ENCODE peak calls at places on chromosome 16, in four cellular contexts. H is GM12878, D is H1, T is HepG2. S is an unnamed sample.

GRCh38 chr16:88764913-88765349 is 20.1 kb downstream of the PIEZO1 start:
- DNase-seq in D (no peak), H (no peak), T (no peak), S (no peak)

GRCh38 chr16:47753620-47754019 is 292.5 kb downstream of the PHKB start:
- DNase-seq in T (no peak), H (no peak), D (no peak), S (no peak)

GRCh38 chr16:70302745-70303144 is 3.8 kb downstream of the DDX19B start:
- DNase-seq in D (no peak), H (no peak), T (no peak), S (no peak)

GRCh38 chr16:66549284-66550131 is at the start of gene TK2:
- DNase-seq in H (no peak), T (peak), D (no peak), S (peak)

GRCh38 chr16:78925071-78925714 is 675.3 kb downstream of the MAF start:
- DNase-seq in T (peak), D (peak), H (no peak), S (peak)

GRCh38 chr16:85667841-85668413 is 20.8 kb downstream of the GINS2 start:
- DNase-seq in D (no peak), H (no peak), T (no peak), S (no peak)

GRCh38 chr16:89867918-89868317 is 5.5 kb upstream of the TCF25 start:
- DNase-seq in T (no peak), H (no peak), D (no peak), S (no peak)

GRCh38 chr16:65366316-65366715 is 244.5 kb upstream of the CDH11 start:
- DNase-seq in D (no peak), T (no peak), H (no peak), S (no peak)

GRCh38 chr16:10683160-10683559 is 11.6 kb downstream of the TEKT5 start:
- DNase-seq in T (no peak), D (no peak), H (no peak), S (no peak)

GRCh38 chr16:12874135-12874534 is 27.3 kb upstream of the SHISA9 start:
- DNase-seq in H (no peak), D (no peak), T (no peak), S (no peak)

GRCh38 chr16:24309222-24309905 is 53.2 kb downstream of the CACNG3 start:
- DNase-seq in D (no peak), H (no peak), T (peak), S (no peak)

GRCh38 chr16:88380099-88380498 is 2.7 kb upstream of the ZNF469 start:
- DNase-seq in H (no peak), T (no peak), D (no peak), S (no peak)

GRCh38 chr16:66471696-66472393 is 44.8 kb downstream of the BEAN1 start:
- DNase-seq in T (peak), D (no peak), H (no peak), S (no peak)

GRCh38 chr16:88686062-88686438 is 257 bp downstream of the SNAI3 start:
- DNase-seq in T (no peak), H (no peak), D (no peak), S (peak)

GRCh38 chr16:54454616-54455015 is 168.0 kb upstream of the IRX3 start:
- DNase-seq in D (no peak), H (no peak), T (no peak), S (no peak)

GRCh38 chr16:52469775-52470174 is 77.2 kb downstream of the TOX3 start:
- DNase-seq in H (no peak), T (peak), D (no peak), S (no peak)

GRCh38 chr16:84166796-84167695 is 19.8 kb downstream of the TAF1C start:
- DNase-seq in T (no peak), H (peak), D (no peak), S (no peak)

GRCh38 chr16:58658796-58659211 is 25.8 kb downstream of the SLC38A7 start:
- DNase-seq in D (no peak), T (no peak), H (no peak), S (no peak)

GRCh38 chr16:1877804-1878203 is 5.8 kb upstream of the MEIOB start:
- DNase-seq in T (no peak), D (no peak), H (no peak), S (no peak)

GRCh38 chr16:20903116-20903888 is 2.7 kb downstream of the LYRM1 start:
- DNase-seq in T (no peak), H (no peak), D (no peak), S (no peak)

GRCh38 chr16:71214771-71215381 is 15.6 kb downstream of the HYDIN start:
- DNase-seq in D (no peak), T (peak), H (no peak), S (no peak)

GRCh38 chr16:72473631-72474030 is 301.7 kb upstream of the PMFBP1 start:
- DNase-seq in D (no peak), T (no peak), H (no peak), S (no peak)

GRCh38 chr16:6375471-6376075 is 957.1 kb upstream of the RBFOX1 start:
- DNase-seq in H (no peak), D (no peak), T (no peak), S (no peak)

GRCh38 chr16:87050142-87050541 is 267.1 kb downstream of the C16orf95 start:
- DNase-seq in D (no peak), T (no peak), H (no peak), S (no peak)

GRCh38 chr16:2514333-2515179 is 804 bp downstream of the ATP6V0C start:
- DNase-seq in T (no peak), D (no peak), H (no peak), S (no peak)

GRCh38 chr16:27515874-27516353 is 33.8 kb downstream of the GTF3C1 start:
- DNase-seq in T (peak), D (peak), H (no peak), S (peak)

GRCh38 chr16:30358990-30359870 is 4.1 kb upstream of the CD2BP2 start:
- DNase-seq in T (no peak), D (no peak), H (no peak), S (no peak)

GRCh38 chr16:74868501-74868900 is 93.9 kb upstream of the FA2H start:
- DNase-seq in H (no peak), D (no peak), T (peak), S (no peak)

GRCh38 chr16:74867281-74867849 is 92.7 kb upstream of the FA2H start:
- DNase-seq in T (no peak), H (no peak), D (no peak), S (no peak)

GRCh38 chr16:74868035-74868434 is 93.4 kb upstream of the FA2H start:
- DNase-seq in T (no peak), H (no peak), D (no peak), S (no peak)

GRCh38 chr16:74865922-74866598 is 91.4 kb upstream of the FA2H start:
- DNase-seq in D (peak), T (peak), H (no peak), S (no peak)

GRCh38 chr16:74862743-74863244 is 88.2 kb upstream of the FA2H start:
- DNase-seq in D (no peak), T (peak), H (peak), S (peak)
- TF ChIP-seq SP1 in D (no peak), T (no peak), H (no peak), S (no peak)

GRCh38 chr16:82917886-82918595 is 291.3 kb downstream of the CDH13 start:
- DNase-seq in H (no peak), T (no peak), D (no peak), S (no peak)

DNA sequence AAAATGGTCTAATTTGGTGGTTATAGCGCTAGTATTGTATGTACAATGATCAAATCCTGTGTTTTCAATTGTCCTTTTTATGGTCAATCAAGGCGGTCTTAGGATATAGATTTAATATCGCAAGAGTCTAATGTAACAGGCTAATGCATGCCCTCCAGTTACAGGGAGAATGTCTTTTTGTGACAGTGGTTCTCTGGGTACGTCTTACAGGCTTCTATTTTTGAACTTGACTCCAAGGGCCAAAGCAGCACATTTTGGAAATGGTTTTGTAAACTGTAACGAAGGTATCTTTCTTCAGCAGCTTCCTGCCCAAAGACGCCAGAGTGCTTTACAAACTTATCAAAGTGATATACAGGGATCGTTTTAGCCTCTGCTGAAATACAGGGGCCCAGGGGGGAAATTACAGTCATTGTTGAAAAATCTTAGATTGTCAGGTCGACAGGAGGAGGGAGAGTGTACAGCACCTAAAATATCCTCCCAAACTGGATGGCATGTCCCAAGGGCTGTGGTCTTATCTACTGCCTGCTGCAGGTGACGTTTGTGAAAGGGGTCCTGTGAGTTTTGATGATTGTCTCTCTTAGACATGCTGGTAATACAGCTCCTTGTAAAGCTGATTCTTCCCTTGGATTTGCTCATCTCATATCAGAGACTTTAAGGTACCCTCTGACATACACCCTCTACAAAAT is 288.5 kb downstream of the CDH13 start:
- DNase-seq in D (no peak), T (no peak), H (no peak), S (no peak)
- TF ChIP-seq SUZ12 in D (no peak), T (no peak), H (no peak), S (no peak)

GRCh38 chr16:67561501-67561823 is 864 bp upstream of the CTCF start:
- DNase-seq in D (no peak), T (no peak), H (no peak), S (no peak)
- TF ChIP-seq SP1 in D (no peak), T (no peak), H (no peak), S (no peak)

DNA sequence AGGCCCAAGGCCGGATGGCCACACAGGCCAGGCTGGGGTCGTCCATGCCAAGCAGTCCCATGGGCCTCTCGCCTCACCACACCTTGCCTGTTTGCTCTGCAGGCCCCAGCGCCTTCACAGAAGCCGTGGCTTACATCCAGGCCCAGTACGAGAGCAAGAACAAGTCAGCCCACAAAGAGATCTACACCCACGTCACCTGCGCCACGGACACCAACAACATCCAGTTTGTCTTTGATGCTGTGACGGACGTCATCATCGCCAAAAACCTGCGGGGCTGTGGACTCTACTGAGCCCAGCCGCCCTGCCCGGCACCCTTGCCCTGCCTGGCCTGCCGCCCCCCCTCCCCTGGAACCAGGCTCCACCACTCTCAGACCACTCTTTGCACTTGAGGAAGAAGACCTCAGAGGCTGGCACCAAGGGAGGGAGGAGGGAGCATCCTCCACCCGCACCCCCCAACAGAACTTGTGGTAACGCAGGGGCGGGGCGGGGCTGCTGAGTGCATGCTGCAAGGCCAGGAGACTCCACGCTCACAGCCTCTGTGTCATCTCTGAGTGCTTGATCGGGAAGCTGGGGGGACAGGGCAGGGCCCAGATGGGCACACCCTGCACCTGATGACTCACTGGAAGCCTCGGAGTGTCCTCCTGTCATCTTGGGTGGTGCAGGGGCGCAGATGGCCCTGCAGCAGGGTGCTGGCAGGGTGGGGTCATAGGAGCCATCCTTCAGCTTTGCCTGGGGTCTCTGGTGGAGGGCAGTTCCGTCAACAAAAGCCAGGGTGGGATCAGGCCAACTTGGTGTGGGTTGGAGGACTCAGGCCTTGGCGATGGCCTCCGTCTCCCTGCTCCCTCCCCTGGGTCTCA is 81.5 kb downstream of the AMFR start:
- DNase-seq in H (no peak), D (no peak), T (no peak), S (no peak)
- TF ChIP-seq SUZ12 in H (no peak), D (no peak), T (no peak), S (no peak)

GRCh38 chr16:28604186-28604565 is 5.7 kb downstream of the SULT1A1 start:
- DNase-seq in H (no peak), D (no peak), T (no peak), S (no peak)

GRCh38 chr16:28606291-28607115 is 3.3 kb downstream of the SULT1A1 start:
- DNase-seq in D (no peak), T (no peak), H (no peak), S (no peak)

GRCh38 chr16:28610595-28611270 is 889 bp upstream of the SULT1A1 start:
- DNase-seq in H (no peak), D (no peak), T (no peak), S (no peak)

GRCh38 chr16:28609631-28610594 is at the start of gene SULT1A1:
- DNase-seq in D (no peak), T (peak), H (no peak), S (no peak)

GRCh38 chr16:28607116-28607623 is 2.7 kb downstream of the SULT1A1 start:
- DNase-seq in T (no peak), D (no peak), H (no peak), S (no peak)
- TF ChIP-seq SP1 in T (no peak), D (no peak), H (no peak), S (no peak)

GRCh38 chr16:50702725-50703124 is 9.3 kb downstream of the NOD2 start:
- DNase-seq in H (no peak), T (no peak), D (no peak), S (no peak)
- TF ChIP-seq SUZ12 in H (no peak), T (no peak), D (no peak), S (no peak)

S was measured in HEK293T.